ENCODE peak calls at places on chromosome 6, in nine cellular contexts. One of them, this sample, is unnamed.
A peak's percentile ranks its signal among the peaks of the same experiment; 100 is the strongest.

GRCh38 chr6:102942206-102942605 is 1548.7 kb downstream of the GRIK2 start:
- DNase-seq in kidney: no peak
- DNase-seq in A549: no peak
- DNase-seq in pancreas: no peak
- DNase-seq in spleen: no peak
- DNase-seq in GM12878: no peak
- DNase-seq in CD8-positive, alpha-beta T cell: no peak
- DNase-seq in left ventricle myocardium inferior: no peak
- DNase-seq in heart left ventricle: no peak
- DNase-seq in this sample: no peak

GRCh38 chr6:158653577-158654354 is 3.9 kb downstream of the SYTL3 start:
- DNase-seq in kidney: peak; percentile 82
- DNase-seq in A549: no peak
- DNase-seq in pancreas: no peak
- DNase-seq in spleen: peak; percentile 91
- DNase-seq in GM12878: peak; percentile 91
- DNase-seq in CD8-positive, alpha-beta T cell: peak; percentile 96
- DNase-seq in left ventricle myocardium inferior: no peak
- DNase-seq in heart left ventricle: no peak
- DNase-seq in this sample: no peak

GRCh38 chr6:132023490-132023889 is 72.3 kb upstream of the CCN2 start:
- DNase-seq in kidney: no peak
- DNase-seq in A549: no peak
- DNase-seq in pancreas: no peak
- DNase-seq in spleen: no peak
- DNase-seq in GM12878: no peak
- DNase-seq in CD8-positive, alpha-beta T cell: no peak
- DNase-seq in left ventricle myocardium inferior: no peak
- DNase-seq in heart left ventricle: no peak
- DNase-seq in this sample: no peak

GRCh38 chr6:84243240-84243639 is 15.8 kb upstream of the CEP162 start:
- DNase-seq in kidney: no peak
- DNase-seq in A549: no peak
- DNase-seq in pancreas: no peak
- DNase-seq in spleen: no peak
- DNase-seq in GM12878: no peak
- DNase-seq in CD8-positive, alpha-beta T cell: no peak
- DNase-seq in left ventricle myocardium inferior: no peak
- DNase-seq in heart left ventricle: no peak
- DNase-seq in this sample: no peak

GRCh38 chr6:129592516-129593232 is 117.3 kb downstream of the ARHGAP18 start:
- DNase-seq in kidney: no peak
- DNase-seq in A549: no peak
- DNase-seq in pancreas: no peak
- DNase-seq in spleen: no peak
- DNase-seq in GM12878: no peak
- DNase-seq in CD8-positive, alpha-beta T cell: no peak
- DNase-seq in left ventricle myocardium inferior: no peak
- DNase-seq in heart left ventricle: no peak
- DNase-seq in this sample: no peak

GRCh38 chr6:148750826-148751225 is 4.0 kb downstream of the UST start:
- DNase-seq in kidney: no peak
- DNase-seq in A549: no peak
- DNase-seq in pancreas: peak; percentile 79
- DNase-seq in spleen: no peak
- DNase-seq in GM12878: no peak
- DNase-seq in CD8-positive, alpha-beta T cell: no peak
- DNase-seq in left ventricle myocardium inferior: no peak
- DNase-seq in heart left ventricle: no peak
- DNase-seq in this sample: no peak

GRCh38 chr6:163180874-163181541 is 233.5 kb upstream of the QKI start:
- DNase-seq in kidney: no peak
- DNase-seq in A549: peak; percentile 79
- DNase-seq in pancreas: no peak
- DNase-seq in spleen: no peak
- DNase-seq in GM12878: no peak
- DNase-seq in CD8-positive, alpha-beta T cell: no peak
- DNase-seq in left ventricle myocardium inferior: peak; percentile 77
- DNase-seq in heart left ventricle: peak; percentile 86
- DNase-seq in this sample: peak; percentile 89

GRCh38 chr6:113500221-113500620 is 356.9 kb upstream of the MARCKS start:
- DNase-seq in kidney: no peak
- DNase-seq in A549: no peak
- DNase-seq in pancreas: no peak
- DNase-seq in spleen: no peak
- DNase-seq in GM12878: no peak
- DNase-seq in CD8-positive, alpha-beta T cell: no peak
- DNase-seq in left ventricle myocardium inferior: no peak
- DNase-seq in heart left ventricle: no peak
- DNase-seq in this sample: no peak

GRCh38 chr6:161951139-161951538 is 677.3 kb upstream of the AGPAT4 start:
- DNase-seq in kidney: no peak
- DNase-seq in A549: no peak
- DNase-seq in pancreas: no peak
- DNase-seq in spleen: no peak
- DNase-seq in GM12878: no peak
- DNase-seq in CD8-positive, alpha-beta T cell: no peak
- DNase-seq in left ventricle myocardium inferior: no peak
- DNase-seq in heart left ventricle: no peak
- DNase-seq in this sample: no peak

GRCh38 chr6:14985366-14985765 is 260.5 kb upstream of the JARID2 start:
- DNase-seq in kidney: no peak
- DNase-seq in A549: no peak
- DNase-seq in pancreas: no peak
- DNase-seq in spleen: no peak
- DNase-seq in GM12878: no peak
- DNase-seq in CD8-positive, alpha-beta T cell: no peak
- DNase-seq in left ventricle myocardium inferior: no peak
- DNase-seq in heart left ventricle: no peak
- DNase-seq in this sample: no peak

GRCh38 chr6:170308761-170309160 is 2.2 kb downstream of the FAM120B start:
- DNase-seq in kidney: no peak
- DNase-seq in A549: no peak
- DNase-seq in pancreas: no peak
- DNase-seq in spleen: no peak
- DNase-seq in GM12878: no peak
- DNase-seq in CD8-positive, alpha-beta T cell: no peak
- DNase-seq in left ventricle myocardium inferior: no peak
- DNase-seq in heart left ventricle: no peak
- DNase-seq in this sample: no peak

GRCh38 chr6:15023448-15023847 is 222.4 kb upstream of the JARID2 start:
- DNase-seq in kidney: no peak
- DNase-seq in A549: no peak
- DNase-seq in pancreas: no peak
- DNase-seq in spleen: no peak
- DNase-seq in GM12878: peak; percentile 94
- DNase-seq in CD8-positive, alpha-beta T cell: peak; percentile 30
- DNase-seq in left ventricle myocardium inferior: no peak
- DNase-seq in heart left ventricle: no peak
- DNase-seq in this sample: no peak

DNA sequence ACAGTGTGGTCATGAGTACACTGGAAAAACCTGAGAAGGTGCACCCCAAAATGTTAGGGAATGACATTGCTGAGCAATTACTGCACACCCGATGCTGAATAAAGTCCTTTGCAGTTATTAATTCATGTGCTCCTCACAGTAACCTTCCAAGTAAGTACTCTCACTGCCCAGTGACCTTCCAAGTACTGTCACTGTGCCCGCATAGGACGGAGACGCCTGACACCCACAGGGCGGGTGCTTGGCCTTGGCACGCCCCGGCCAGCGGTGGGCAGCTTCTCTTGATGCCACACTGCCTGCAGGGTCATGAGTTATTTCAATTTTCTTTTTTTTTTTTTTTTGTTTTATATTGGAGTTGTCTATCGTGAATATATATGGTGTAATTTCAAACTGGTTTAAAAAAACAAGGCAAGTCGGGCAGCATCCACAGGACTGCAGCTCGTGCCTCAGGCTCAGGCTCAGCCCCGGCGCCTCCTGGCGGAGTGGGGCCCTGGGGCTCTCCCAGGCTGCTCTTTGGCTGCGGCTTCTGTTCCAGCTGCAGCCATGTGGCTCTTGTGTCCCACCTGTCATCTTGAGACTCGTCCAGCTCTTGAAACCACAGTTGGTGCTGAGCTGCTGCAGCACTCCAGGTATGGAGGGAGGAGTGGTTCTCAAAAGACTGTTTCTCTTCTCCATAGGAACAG is 27.0 kb downstream of the PNLDC1 start:
- DNase-seq in kidney: no peak
- DNase-seq in A549: no peak
- DNase-seq in pancreas: no peak
- DNase-seq in spleen: no peak
- DNase-seq in GM12878: no peak
- DNase-seq in CD8-positive, alpha-beta T cell: no peak
- DNase-seq in left ventricle myocardium inferior: no peak
- DNase-seq in heart left ventricle: peak; percentile 52
- DNase-seq in this sample: no peak
- H3K27ac ChIP-seq in kidney: no peak overlapping the region
- H3K27ac ChIP-seq in A549: no peak overlapping the region
- H3K27ac ChIP-seq in pancreas: no peak overlapping the region
- H3K27ac ChIP-seq in spleen: no peak overlapping the region
- H3K27ac ChIP-seq in GM12878: no peak overlapping the region
- H3K27ac ChIP-seq in CD8-positive, alpha-beta T cell: no peak overlapping the region
- H3K27ac ChIP-seq in left ventricle myocardium inferior: no peak overlapping the region
- H3K27ac ChIP-seq in heart left ventricle: no peak overlapping the region
- H3K27ac ChIP-seq in this sample: no peak overlapping the region

GRCh38 chr6:125117818-125118217 is 35.8 kb upstream of the TPD52L1 start:
- DNase-seq in kidney: no peak
- DNase-seq in A549: no peak
- DNase-seq in pancreas: no peak
- DNase-seq in spleen: no peak
- DNase-seq in GM12878: no peak
- DNase-seq in CD8-positive, alpha-beta T cell: no peak
- DNase-seq in left ventricle myocardium inferior: no peak
- DNase-seq in heart left ventricle: no peak
- DNase-seq in this sample: no peak
- H3K27ac ChIP-seq in kidney: no peak overlapping the region
- H3K27ac ChIP-seq in A549: no peak overlapping the region
- H3K27ac ChIP-seq in pancreas: no peak overlapping the region
- H3K27ac ChIP-seq in spleen: no peak overlapping the region
- H3K27ac ChIP-seq in GM12878: no peak overlapping the region
- H3K27ac ChIP-seq in CD8-positive, alpha-beta T cell: no peak overlapping the region
- H3K27ac ChIP-seq in left ventricle myocardium inferior: no peak overlapping the region
- H3K27ac ChIP-seq in heart left ventricle: no peak overlapping the region
- H3K27ac ChIP-seq in this sample: no peak overlapping the region

DNA sequence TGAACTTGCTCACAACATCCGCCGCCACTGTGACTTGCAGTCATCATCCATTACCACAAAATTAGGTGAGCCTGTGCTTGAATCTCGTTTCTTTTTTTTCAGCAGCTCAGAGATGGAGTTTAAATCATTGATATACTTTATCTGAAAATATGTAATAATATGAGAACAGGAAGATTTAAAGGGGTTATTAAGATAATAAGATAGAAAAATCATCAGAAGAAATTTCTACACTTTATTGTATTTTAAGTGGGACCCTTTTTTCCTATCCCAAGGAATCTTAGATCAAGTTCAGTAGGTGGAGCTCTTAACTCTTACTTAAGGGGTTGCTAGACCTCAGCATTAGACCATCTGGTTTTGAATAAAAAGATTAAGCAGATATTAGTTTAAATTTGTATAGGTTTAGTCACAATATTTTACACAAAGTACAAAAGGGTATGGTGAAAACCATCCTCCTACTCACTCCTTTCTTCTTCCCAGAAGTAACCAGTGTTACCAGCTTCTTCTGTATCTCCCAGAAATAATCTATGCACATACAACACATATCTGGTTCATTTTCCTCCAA is 9.4 kb upstream of the NCOA7 start:
- DNase-seq in kidney: no peak
- DNase-seq in A549: peak; percentile 34
- DNase-seq in pancreas: no peak
- DNase-seq in spleen: peak; percentile 76
- DNase-seq in GM12878: no peak
- DNase-seq in CD8-positive, alpha-beta T cell: peak; percentile 65
- DNase-seq in left ventricle myocardium inferior: no peak
- DNase-seq in heart left ventricle: no peak
- DNase-seq in this sample: no peak
- H3K27ac ChIP-seq in kidney: peak overlapping the region; percentile 90
- H3K27ac ChIP-seq in A549: peak overlapping the region; percentile 88
- H3K27ac ChIP-seq in pancreas: peak overlapping the region; percentile 74
- H3K27ac ChIP-seq in spleen: peak overlapping the region; percentile 93
- H3K27ac ChIP-seq in GM12878: peak overlapping the region; percentile 91
- H3K27ac ChIP-seq in CD8-positive, alpha-beta T cell: peak overlapping the region; percentile 90
- H3K27ac ChIP-seq in left ventricle myocardium inferior: peak overlapping the region; percentile 95
- H3K27ac ChIP-seq in heart left ventricle: peak overlapping the region; percentile 90
- H3K27ac ChIP-seq in this sample: peak overlapping the region; percentile 83

DNA sequence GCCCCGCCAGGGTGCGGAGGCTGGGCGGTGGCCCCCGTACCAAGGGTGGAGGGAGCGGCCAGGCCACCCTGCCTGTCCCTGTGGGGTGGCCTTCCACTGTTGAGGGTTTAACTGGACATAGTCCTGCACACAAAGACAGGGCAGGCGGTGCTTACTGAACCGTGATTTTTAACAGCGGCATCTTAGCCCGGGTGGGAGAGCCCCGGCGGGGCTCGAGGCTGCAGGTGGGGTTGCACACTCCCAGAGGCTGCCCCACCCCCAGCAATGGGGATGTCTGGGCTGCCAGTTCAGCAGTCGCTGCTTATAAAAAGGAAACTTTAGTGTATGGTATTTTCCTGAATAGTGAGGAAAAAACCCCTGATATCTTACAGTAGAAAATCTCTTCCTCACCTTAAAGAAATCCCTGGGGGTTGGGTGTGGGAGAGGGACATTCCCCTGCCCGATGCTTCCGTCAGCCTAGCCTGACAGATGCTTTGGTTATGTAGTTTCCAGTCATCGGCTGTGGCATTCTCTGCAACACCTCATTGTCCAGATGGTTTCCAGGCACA is 79.4 kb downstream of the IRF4 start:
- DNase-seq in kidney: peak; percentile 42
- DNase-seq in A549: no peak
- DNase-seq in pancreas: no peak
- DNase-seq in spleen: no peak
- DNase-seq in GM12878: peak; percentile 45
- DNase-seq in CD8-positive, alpha-beta T cell: no peak
- DNase-seq in left ventricle myocardium inferior: no peak
- DNase-seq in heart left ventricle: no peak
- DNase-seq in this sample: no peak
- H3K27ac ChIP-seq in kidney: no peak overlapping the region
- H3K27ac ChIP-seq in A549: no peak overlapping the region
- H3K27ac ChIP-seq in pancreas: no peak overlapping the region
- H3K27ac ChIP-seq in spleen: no peak overlapping the region
- H3K27ac ChIP-seq in GM12878: no peak overlapping the region
- H3K27ac ChIP-seq in CD8-positive, alpha-beta T cell: no peak overlapping the region
- H3K27ac ChIP-seq in left ventricle myocardium inferior: no peak overlapping the region
- H3K27ac ChIP-seq in heart left ventricle: no peak overlapping the region
- H3K27ac ChIP-seq in this sample: no peak overlapping the region

GRCh38 chr6:62229231-62229630 is 56.8 kb downstream of the KHDRBS2 start:
- DNase-seq in kidney: peak; percentile 46
- DNase-seq in A549: no peak
- DNase-seq in pancreas: peak; percentile 20
- DNase-seq in spleen: no peak
- DNase-seq in GM12878: no peak
- DNase-seq in CD8-positive, alpha-beta T cell: no peak
- DNase-seq in left ventricle myocardium inferior: no peak
- DNase-seq in heart left ventricle: no peak
- DNase-seq in this sample: no peak
- H3K27ac ChIP-seq in kidney: no peak overlapping the region
- H3K27ac ChIP-seq in A549: no peak overlapping the region
- H3K27ac ChIP-seq in pancreas: no peak overlapping the region
- H3K27ac ChIP-seq in spleen: no peak overlapping the region
- H3K27ac ChIP-seq in GM12878: no peak overlapping the region
- H3K27ac ChIP-seq in CD8-positive, alpha-beta T cell: no peak overlapping the region
- H3K27ac ChIP-seq in left ventricle myocardium inferior: no peak overlapping the region
- H3K27ac ChIP-seq in heart left ventricle: no peak overlapping the region
- H3K27ac ChIP-seq in this sample: peak overlapping the region; percentile 30

GRCh38 chr6:56247654-56248122 is 308 bp upstream of the COL21A1 start:
- DNase-seq in kidney: no peak
- DNase-seq in A549: no peak
- DNase-seq in pancreas: no peak
- DNase-seq in spleen: no peak
- DNase-seq in GM12878: no peak
- DNase-seq in CD8-positive, alpha-beta T cell: no peak
- DNase-seq in left ventricle myocardium inferior: no peak
- DNase-seq in heart left ventricle: no peak
- DNase-seq in this sample: no peak
- H3K27ac ChIP-seq in kidney: no peak overlapping the region
- H3K27ac ChIP-seq in A549: peak overlapping the region; percentile 73
- H3K27ac ChIP-seq in pancreas: no peak overlapping the region
- H3K27ac ChIP-seq in spleen: no peak overlapping the region
- H3K27ac ChIP-seq in GM12878: no peak overlapping the region
- H3K27ac ChIP-seq in CD8-positive, alpha-beta T cell: no peak overlapping the region
- H3K27ac ChIP-seq in left ventricle myocardium inferior: peak overlapping the region; percentile 60
- H3K27ac ChIP-seq in heart left ventricle: no peak overlapping the region
- H3K27ac ChIP-seq in this sample: no peak overlapping the region